ENCODE peak calls at places on chromosomes 3 and 15, in nine cellular contexts. U is AG08395; O is EL; L is sciatic nerve; P is ovary; C is iPS-NIHi11; H is NCI-H2171 treated with DMSO at 0.1 percent for 48 hours; A is anterior cingulate cortex; B is stimulated activated naive CD8-positive, alpha-beta T cell treated with anti-CD3 and anti-CD28 coated beads, Interleukin-15, Interleukin-2, amounts not matched to agents 100 U/mL and 50 U/mL, for 24 hours. G is an unnamed sample.

GRCh38 chr3:126678691-126679317 is 23.9 kb upstream of the TXNRD3 start:
- DNase-seq in L (no peak), C (no peak), U (no peak), O (no peak), H (peak), B (no peak), A (no peak), P (no peak), G (no peak)

GRCh38 chr3:170740285-170740684 is 129.7 kb downstream of the RPL22L1 start:
- DNase-seq in P (no peak), A (no peak), L (no peak), U (no peak), C (no peak), B (no peak), H (no peak), O (no peak), G (no peak)

GRCh38 chr15:78931439-78931981 is 13.3 kb downstream of the CTSH start:
- DNase-seq in P (no peak), U (no peak), A (no peak), H (no peak), O (no peak), L (no peak), C (no peak), B (no peak), G (no peak)

GRCh38 chr15:35427091-35427490 is 118.9 kb downstream of the DPH6 start:
- DNase-seq in B (no peak), C (no peak), H (no peak), U (peak), P (no peak), O (peak), L (no peak), A (no peak), G (no peak)

GRCh38 chr15:59200560-59200959 is 6.1 kb upstream of the LDHAL6B start:
- DNase-seq in L (no peak), U (no peak), C (no peak), B (no peak), O (peak), A (no peak), P (no peak), H (no peak), G (no peak)

GRCh38 chr3:24199775-24200247 is 254.7 kb downstream of the NR1D2 start:
- DNase-seq in U (peak), O (peak), A (no peak), H (no peak), P (no peak), C (no peak), L (no peak), B (no peak), G (no peak)

GRCh38 chr3:40290396-40290795 is 19.1 kb upstream of the EIF1B start:
- DNase-seq in B (peak), A (no peak), P (no peak), H (no peak), U (no peak), C (no peak), O (no peak), L (no peak), G (no peak)

GRCh38 chr3:52380023-52380422 is 63.9 kb downstream of the DNAH1 start:
- DNase-seq in U (no peak), C (no peak), H (no peak), A (no peak), B (no peak), O (no peak), P (no peak), L (no peak), G (no peak)

GRCh38 chr3:8743911-8744310 is 10.3 kb downstream of the CAV3 start:
- DNase-seq in U (no peak), L (no peak), H (no peak), P (no peak), A (no peak), B (no peak), O (no peak), C (peak), G (no peak)

GRCh38 chr3:136247855-136248254 is 2.3 kb upstream of the PCCB start:
- DNase-seq in B (no peak), O (no peak), L (no peak), C (no peak), A (no peak), U (no peak), H (no peak), P (peak), G (no peak)

GRCh38 chr3:125349556-125350165 is 25.5 kb downstream of the ZNF148 start:
- DNase-seq in L (no peak), B (no peak), A (no peak), P (no peak), C (no peak), H (no peak), U (no peak), O (no peak), G (no peak)

GRCh38 chr3:103672346-103672745 is 1237.5 kb downstream of the ZPLD1 start:
- DNase-seq in O (no peak), U (no peak), H (no peak), P (no peak), B (no peak), C (no peak), L (no peak), A (no peak), G (no peak)

GRCh38 chr3:41102053-41102556 is 97.2 kb upstream of the CTNNB1 start:
- DNase-seq in B (no peak), A (no peak), P (no peak), O (peak), C (no peak), L (no peak), U (no peak), H (no peak), G (no peak)

GRCh38 chr3:17207019-17207418 is 322.3 kb downstream of the PLCL2 start:
- DNase-seq in A (no peak), C (no peak), U (no peak), O (no peak), L (no peak), B (no peak), H (no peak), P (no peak), G (no peak)

GRCh38 chr3:173977747-173978146 is 580.2 kb downstream of the NLGN1 start:
- DNase-seq in H (no peak), L (no peak), C (no peak), P (no peak), U (peak), A (no peak), O (peak), B (no peak), G (no peak)

GRCh38 chr3:183555541-183556081 is at the start of gene KLHL6:
- DNase-seq in C (no peak), B (peak), O (no peak), H (no peak), L (no peak), P (no peak), A (no peak), U (no peak), G (no peak)

GRCh38 chr3:38662544-38662943 is 13.1 kb upstream of the SCN5A start:
- DNase-seq in P (no peak), A (no peak), U (no peak), H (peak), L (no peak), B (no peak), O (peak), C (peak), G (no peak)

GRCh38 chr3:44516230-44516629 is 38.8 kb upstream of the ZNF445 start:
- DNase-seq in P (no peak), A (no peak), O (no peak), C (no peak), B (no peak), U (no peak), L (no peak), H (no peak), G (no peak)

GRCh38 chr15:90287096-90287495 is 21.6 kb downstream of the NGRN start:
- DNase-seq in P (no peak), H (no peak), L (no peak), C (peak), B (no peak), A (no peak), O (no peak), U (no peak), G (no peak)

GRCh38 chr3:2153047-2153446 is 54.4 kb downstream of the CNTN4 start:
- DNase-seq in O (no peak), A (no peak), U (no peak), P (no peak), B (no peak), L (no peak), H (no peak), C (no peak), G (no peak)

GRCh38 chr3:99862208-99862607 is 44.5 kb downstream of the CMSS1 start:
- DNase-seq in U (peak), P (no peak), H (no peak), O (peak), C (no peak), B (no peak), A (no peak), L (no peak), G (no peak)

GRCh38 chr3:130288670-130289069 is 56.8 kb upstream of the COL6A5 start:
- DNase-seq in A (no peak), L (no peak), H (no peak), U (no peak), O (no peak), C (no peak), B (no peak), P (no peak), G (no peak)

GRCh38 chr3:15478300-15478979 is 43.1 kb downstream of the COLQ start:
- DNase-seq in A (no peak), B (no peak), O (no peak), L (no peak), P (no peak), H (no peak), C (no peak), U (no peak), G (no peak)

GRCh38 chr15:65805019-65805738 is 13.1 kb upstream of the DENND4A start:
- DNase-seq in U (no peak), P (no peak), L (no peak), O (no peak), B (no peak), A (no peak), H (no peak), C (no peak), G (no peak)

GRCh38 chr3:146189519-146190173 is 28.7 kb upstream of the PLOD2 start:
- DNase-seq in U (peak), P (no peak), L (peak), B (no peak), H (peak), O (peak), C (peak), A (no peak), G (no peak)

GRCh38 chr3:125107384-125107783 is 51.6 kb upstream of the HEG1 start:
- DNase-seq in B (no peak), H (peak), P (no peak), L (no peak), U (no peak), C (no peak), O (no peak), A (no peak), G (no peak)

GRCh38 chr3:172938788-172939187 is 188.3 kb downstream of the ECT2 start:
- DNase-seq in P (no peak), A (no peak), L (no peak), H (no peak), C (no peak), U (no peak), B (no peak), O (peak), G (no peak)

GRCh38 chr3:10583798-10584708 is 78.7 kb upstream of the ATP2B2 start:
- DNase-seq in O (no peak), B (no peak), A (no peak), L (no peak), H (no peak), C (no peak), P (no peak), U (no peak), G (no peak)

GRCh38 chr3:146682176-146682575 is 77.0 kb upstream of the PLSCR5 start:
- DNase-seq in O (no peak), H (no peak), P (no peak), L (no peak), B (no peak), U (no peak), A (no peak), C (no peak), G (no peak)

GRCh38 chr3:192911293-192911692 is 6.4 kb downstream of the MB21D2 start:
- DNase-seq in L (no peak), U (no peak), C (no peak), P (no peak), A (no peak), B (no peak), H (no peak), O (no peak), G (no peak)

GRCh38 chr15:95931619-95932018 is 398.9 kb upstream of the NR2F2 start:
- DNase-seq in P (no peak), C (no peak), B (no peak), U (no peak), L (no peak), A (no peak), H (no peak), O (no peak), G (no peak)

GRCh38 chr15:63353887-63354286 is 27.8 kb downstream of the CA12 start:
- DNase-seq in B (no peak), C (no peak), A (no peak), H (no peak), U (no peak), L (no peak), P (no peak), O (no peak), G (no peak)

GRCh38 chr3:179967622-179968021 is 69.1 kb downstream of the PEX5L start:
- DNase-seq in A (no peak), C (no peak), P (no peak), B (no peak), U (no peak), L (no peak), O (no peak), H (no peak), G (no peak)

GRCh38 chr3:109178701-109179100 is 42.2 kb downstream of the C3orf85 start:
- DNase-seq in C (no peak), L (no peak), B (no peak), A (no peak), O (no peak), U (no peak), H (no peak), P (no peak), G (no peak)

GRCh38 chr3:8964436-8965370 is 1.4 kb upstream of the RAD18 start:
- DNase-seq in C (no peak), L (no peak), B (no peak), O (peak), P (no peak), H (no peak), U (peak), A (no peak), G (no peak)

GRCh38 chr3:55958605-55959004 is 471.5 kb upstream of the WNT5A start:
- DNase-seq in C (no peak), H (no peak), B (no peak), U (no peak), O (no peak), P (no peak), L (no peak), A (no peak), G (no peak)

G was measured in tibial nerve.